ENCODE peak calls at places on chromosome 16, in six cellular contexts. N is AG09319; B is stimulated activated CD4-positive, alpha-beta T cell treated with anti-CD3 and anti-CD28 coated beads, Interleukin-15, amount 100 ng/mL, for 24 hours; Q is IMR-90; M is NCI-H1436; V is activated CD4-positive, alpha-beta T cell treated with anti-CD3 and anti-CD28 coated beads, Interleukin-2, amount 50 U/mL, for 48 hours. E is an unnamed sample.
A peak's percentile ranks its signal among the peaks of the same experiment; 100 is the strongest.

GRCh38 chr16:89004209-89004831 is 27.3 kb upstream of the CBFA2T3 start:
- DNase-seq in N (no peak), B (peak; percentile 14), Q (no peak), M (no peak), V (no peak), E (no peak)

GRCh38 chr16:12500771-12501170 is 302.9 kb downstream of the CPPED1 start:
- DNase-seq in N (no peak), B (peak; percentile 18), Q (no peak), M (no peak), V (peak; percentile 12), E (no peak)

GRCh38 chr16:15464401-15465186 is 30.2 kb downstream of the BMERB1 start:
- DNase-seq in N (no peak), B (no peak), Q (peak; percentile 22), M (no peak), V (no peak), E (no peak)

GRCh38 chr16:23016372-23016771 is 132.9 kb downstream of the USP31 start:
- DNase-seq in N (no peak), B (no peak), Q (no peak), M (peak; percentile 52), V (no peak), E (no peak)

GRCh38 chr16:57753448-57754353 is 18.1 kb downstream of the KATNB1 start:
- DNase-seq in N (no peak), B (no peak), Q (no peak), M (no peak), V (no peak), E (no peak)

GRCh38 chr16:80703391-80704071 is 100.9 kb downstream of the CDYL2 start:
- DNase-seq in N (no peak), B (no peak), Q (no peak), M (no peak), V (no peak), E (no peak)

GRCh38 chr16:61820398-61820797 is 215.8 kb downstream of the CDH8 start:
- DNase-seq in N (no peak), B (no peak), Q (no peak), M (no peak), V (no peak), E (no peak)

GRCh38 chr16:27210174-27210573 is 6.8 kb downstream of the KDM8 start:
- DNase-seq in N (no peak), B (no peak), Q (no peak), M (no peak), V (no peak), E (no peak)

GRCh38 chr16:28166394-28167208 is 45.2 kb downstream of the XPO6 start:
- DNase-seq in N (no peak), B (peak; percentile 42), Q (peak; percentile 81), M (no peak), V (peak; percentile 22), E (no peak)

GRCh38 chr16:68823401-68823800 is 19.9 kb upstream of the TANGO6 start:
- DNase-seq in N (peak; percentile 56), B (no peak), Q (peak; percentile 89), M (no peak), V (no peak), E (peak; percentile 69)

GRCh38 chr16:89602273-89602951 is 11.0 kb upstream of the DPEP1 start:
- DNase-seq in N (no peak), B (peak; percentile 77), Q (peak; percentile 91), M (no peak), V (peak; percentile 72), E (peak; percentile 72)

GRCh38 chr16:54923055-54923473 is 7.6 kb upstream of the IRX5 start:
- DNase-seq in N (no peak), B (no peak), Q (no peak), M (no peak), V (no peak), E (no peak)

GRCh38 chr16:59263980-59264379 is 529.9 kb upstream of the GOT2 start:
- DNase-seq in N (no peak), B (no peak), Q (no peak), M (no peak), V (no peak), E (no peak)

GRCh38 chr16:87602005-87602790 is at the start of gene JPH3:
- DNase-seq in N (no peak), B (peak; percentile 12), Q (no peak), M (peak; percentile 24), V (no peak), E (no peak)

GRCh38 chr16:61182416-61182815 is 853.8 kb downstream of the CDH8 start:
- DNase-seq in N (no peak), B (no peak), Q (no peak), M (no peak), V (no peak), E (no peak)

GRCh38 chr16:82146957-82147356 is 23.1 kb downstream of the MPHOSPH6 start:
- DNase-seq in N (no peak), B (no peak), Q (no peak), M (no peak), V (no peak), E (no peak)

GRCh38 chr16:88541831-88542230 is 28.4 kb upstream of the ZC3H18 start:
- DNase-seq in N (no peak), B (no peak), Q (no peak), M (no peak), V (no peak), E (no peak)

GRCh38 chr16:352547-353403 is at the start of gene AXIN1:
- DNase-seq in N (peak; percentile 80), B (peak; percentile 100), Q (peak; percentile 85), M (peak; percentile 98), V (peak; percentile 100), E (peak; percentile 61)

GRCh38 chr16:52591441-52592215 is 44.7 kb upstream of the TOX3 start:
- DNase-seq in N (no peak), B (no peak), Q (no peak), M (no peak), V (no peak), E (no peak)

GRCh38 chr16:3282103-3282746 is 1.1 kb upstream of the ZNF263 start:
- DNase-seq in N (no peak), B (no peak), Q (peak; percentile 69), M (peak; percentile 68), V (no peak), E (no peak)

GRCh38 chr16:84829168-84829965 is 9.6 kb downstream of the CRISPLD2 start:
- DNase-seq in N (no peak), B (no peak), Q (peak; percentile 93), M (no peak), V (no peak), E (peak; percentile 79)

GRCh38 chr16:83402969-83403368 is 404.8 kb upstream of the HSBP1 start:
- DNase-seq in N (no peak), B (no peak), Q (peak; percentile 54), M (peak; percentile 75), V (no peak), E (no peak)

GRCh38 chr16:29804455-29805231 is 1.7 kb upstream of the MAZ start:
- DNase-seq in N (no peak), B (no peak), Q (no peak), M (no peak), V (no peak), E (no peak)

GRCh38 chr16:30761427-30761927 is 385 bp downstream of the CFAP119 start:
- DNase-seq in N (no peak), B (peak; percentile 67), Q (peak; percentile 20), M (no peak), V (peak; percentile 59), E (no peak)

E was measured in AG04450.